ENCODE peak calls at places on chromosomes 11 and 22, in ten cellular contexts. Q is MM.1S, O is adrenal gland, D is spleen, P is AG04450, F is thoracic aorta, R is BE2C, M is tibial nerve, G is upper lobe of left lung, X is mammary epithelial cell. Y is an unnamed sample.

GRCh38 chr22:24845036-24845918 is 39.3 kb downstream of the SGSM1 start:
- DNase-seq in Q (no peak), O (peak; percentile 91), D (peak; percentile 49), P (no peak), F (peak; percentile 30), R (no peak), M (no peak), G (no peak), X (no peak), Y (peak; percentile 77)

GRCh38 chr11:46072172-46072964 is 48.9 kb downstream of the PHF21A start:
- DNase-seq in Q (no peak), O (no peak), D (no peak), P (no peak), F (no peak), R (no peak), M (no peak), G (no peak), X (no peak), Y (no peak)

GRCh38 chr11:1624621-1625020 is 2.7 kb upstream of the KRTAP5-4 start:
- DNase-seq in Q (no peak), O (no peak), D (peak; percentile 34), P (no peak), F (no peak), R (no peak), M (no peak), G (no peak), X (no peak), Y (no peak)

GRCh38 chr11:73176892-73177155 is 34.7 kb upstream of the FCHSD2 start:
- DNase-seq in Q (no peak), O (no peak), D (no peak), P (no peak), F (no peak), R (no peak), M (no peak), G (no peak), X (peak; percentile 52), Y (no peak)

GRCh38 chr11:76543006-76543703 is 98.3 kb downstream of the EMSY start:
- DNase-seq in Q (no peak), O (no peak), D (no peak), P (no peak), F (no peak), R (no peak), M (no peak), G (no peak), X (peak; percentile 16), Y (no peak)

GRCh38 chr22:39296535-39296934 is 22.9 kb downstream of the RPL3 start:
- DNase-seq in Q (peak; percentile 5), O (no peak), D (no peak), P (no peak), F (no peak), R (no peak), M (no peak), G (no peak), X (no peak), Y (no peak)

GRCh38 chr22:23652286-23652685 is 20.2 kb upstream of the DRICH1 start:
- DNase-seq in Q (no peak), O (no peak), D (peak; percentile 38), P (no peak), F (no peak), R (no peak), M (no peak), G (no peak), X (no peak), Y (no peak)

GRCh38 chr22:46315976-46316375 is 19.3 kb downstream of the GTSE1 start:
- DNase-seq in Q (no peak), O (no peak), D (peak; percentile 55), P (no peak), F (no peak), R (no peak), M (no peak), G (no peak), X (no peak), Y (no peak)

GRCh38 chr22:22181515-22181959 is 63.0 kb upstream of the VPREB1 start:
- DNase-seq in Q (no peak), O (no peak), D (no peak), P (no peak), F (no peak), R (no peak), M (no peak), G (no peak), X (no peak), Y (no peak)

GRCh38 chr22:22179858-22180257 is 64.7 kb upstream of the VPREB1 start:
- DNase-seq in Q (no peak), O (no peak), D (no peak), P (no peak), F (no peak), R (no peak), M (no peak), G (no peak), X (no peak), Y (no peak)

GRCh38 chr22:22182218-22182989 is 62.2 kb upstream of the VPREB1 start:
- DNase-seq in Q (no peak), O (no peak), D (no peak), P (no peak), F (no peak), R (no peak), M (no peak), G (no peak), X (no peak), Y (no peak)

GRCh38 chr22:22178992-22179391 is 65.6 kb upstream of the VPREB1 start:
- DNase-seq in Q (no peak), O (no peak), D (no peak), P (no peak), F (no peak), R (no peak), M (no peak), G (no peak), X (no peak), Y (no peak)

GRCh38 chr22:22180738-22181514 is 63.7 kb upstream of the VPREB1 start:
- DNase-seq in Q (no peak), O (no peak), D (no peak), P (no peak), F (no peak), R (no peak), M (no peak), G (no peak), X (no peak), Y (no peak)
- H3K4me3 ChIP-seq in Q (no peak overlapping the region), O (no peak overlapping the region), D (no peak overlapping the region), P (no peak overlapping the region), F (no peak overlapping the region), R (no peak overlapping the region), M (no peak overlapping the region), G (no peak overlapping the region), X (no peak overlapping the region), Y (no peak overlapping the region)

DNA sequence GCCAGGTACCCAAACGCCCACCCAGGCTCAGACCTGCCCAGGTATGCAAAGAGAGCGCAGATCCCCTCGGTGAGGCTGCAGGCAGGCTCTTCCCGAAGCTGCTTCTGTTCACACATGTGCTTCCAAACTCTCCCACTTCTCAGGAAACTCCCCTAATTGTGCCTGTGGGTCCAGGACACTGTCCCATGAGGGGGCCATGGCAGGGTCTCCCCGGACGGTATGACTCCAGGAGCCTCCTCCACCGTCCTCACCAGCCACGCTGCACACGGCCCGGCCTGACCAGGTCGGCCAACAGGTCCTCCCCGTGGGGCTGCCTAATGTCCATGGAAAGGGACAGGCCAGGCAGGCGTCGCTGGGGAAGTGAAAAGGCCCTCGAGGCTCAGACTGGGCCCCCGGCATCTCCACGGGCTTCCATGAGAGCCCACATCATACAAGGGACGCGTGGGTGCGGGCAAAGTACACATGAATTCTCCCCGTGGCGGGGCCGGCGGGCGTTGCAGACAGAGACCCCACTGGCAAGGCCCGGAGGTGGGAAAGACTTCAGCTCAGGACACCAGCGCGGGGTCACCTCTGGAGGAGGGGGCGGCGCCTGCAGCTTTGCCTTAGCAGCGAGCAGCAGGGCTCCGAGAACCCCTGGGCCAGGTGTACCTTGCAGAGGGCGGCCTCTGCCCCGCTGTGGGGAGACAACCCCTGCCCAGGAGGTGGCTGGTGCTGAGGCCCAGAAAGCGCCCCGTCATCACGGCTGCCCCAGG is 526.1 kb downstream of the BRD1 start:
- DNase-seq in Q (no peak), O (peak; percentile 7), D (peak; percentile 67), P (no peak), F (no peak), R (no peak), M (no peak), G (peak; percentile 81), X (no peak), Y (no peak)
- H3K9me3 ChIP-seq in Q (no peaks in the 10 kb centered on the region), O (no peaks in the 10 kb centered on the region), D (no peaks in the 10 kb centered on the region), P (peaks cover 100% of the 10 kb centered on the region), F (no peaks in the 10 kb centered on the region), R (peaks cover 8% of the 10 kb centered on the region), M (no peaks in the 10 kb centered on the region), G (no peaks in the 10 kb centered on the region), X (peaks cover 63% of the 10 kb centered on the region), Y (no peaks in the 10 kb centered on the region)

GRCh38 chr11:31797227-31798056 is 13.7 kb downstream of the PAX6 start:
- DNase-seq in Q (peak; percentile 1), O (no peak), D (no peak), P (no peak), F (no peak), R (no peak), M (no peak), G (peak; percentile 14), X (no peak), Y (no peak)
- H3K4me3 ChIP-seq in Q (no peak overlapping the region), O (no peak overlapping the region), D (no peak overlapping the region), P (no peak overlapping the region), F (no peak overlapping the region), R (no peak overlapping the region), M (no peak overlapping the region), G (no peak overlapping the region), X (no peak overlapping the region), Y (no peak overlapping the region)

GRCh38 chr11:34335801-34336200 is 22.0 kb downstream of the ABTB2 start:
- DNase-seq in Q (no peak), O (no peak), D (no peak), P (no peak), F (no peak), R (no peak), M (no peak), G (no peak), X (no peak), Y (no peak)

GRCh38 chr11:34337016-34337415 is 20.8 kb downstream of the ABTB2 start:
- DNase-seq in Q (no peak), O (no peak), D (no peak), P (no peak), F (no peak), R (no peak), M (no peak), G (no peak), X (no peak), Y (no peak)

GRCh38 chr11:34332524-34332923 is 25.3 kb downstream of the ABTB2 start:
- DNase-seq in Q (no peak), O (no peak), D (no peak), P (no peak), F (no peak), R (no peak), M (no peak), G (no peak), X (no peak), Y (no peak)

GRCh38 chr11:34333787-34334186 is 24.0 kb downstream of the ABTB2 start:
- DNase-seq in Q (no peak), O (no peak), D (no peak), P (no peak), F (no peak), R (no peak), M (no peak), G (no peak), X (no peak), Y (no peak)

DNA sequence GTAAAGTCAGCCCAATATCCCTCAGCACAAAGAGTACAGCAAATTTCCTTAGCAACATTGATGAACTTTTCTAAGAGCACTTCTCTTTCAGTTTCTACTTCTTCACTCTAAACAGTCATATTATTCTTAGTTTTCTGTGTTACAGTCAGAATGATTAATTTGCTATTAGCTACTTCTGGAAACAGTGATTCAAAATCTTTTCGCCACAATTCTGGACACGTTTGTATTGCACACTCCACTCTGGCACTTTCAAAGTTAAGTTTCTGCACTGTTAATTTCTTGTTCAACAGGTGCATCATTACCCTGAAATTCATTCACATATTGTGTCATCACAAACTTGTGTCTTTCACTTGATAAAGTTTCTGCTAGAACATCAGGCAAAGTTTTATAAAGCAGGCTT is 22.5 kb downstream of the ABTB2 start:
- DNase-seq in Q (no peak), O (no peak), D (no peak), P (no peak), F (no peak), R (no peak), M (no peak), G (no peak), X (no peak), Y (no peak)
- H3K9me3 ChIP-seq in Q (no peaks in the 10 kb centered on the region), O (no peaks in the 10 kb centered on the region), D (no peaks in the 10 kb centered on the region), P (no peaks in the 10 kb centered on the region), F (no peaks in the 10 kb centered on the region), R (no peaks in the 10 kb centered on the region), M (no peaks in the 10 kb centered on the region), G (no peaks in the 10 kb centered on the region), X (no peaks in the 10 kb centered on the region), Y (no peaks in the 10 kb centered on the region)

Y was measured in ascending aorta.